ENCODE peak calls at places on chromosomes 7 and 10, in ten cellular contexts. One of them, this sample, is unnamed.

GRCh38 chr10:86209726-86210125 is 156.9 kb downstream of the GRID1 start:
- DNase-seq in right atrium auricular region: no peak
- DNase-seq in H9: no peak
- DNase-seq in fibroblast of villous mesenchyme: no peak
- DNase-seq in GM20000: no peak
- DNase-seq in GM12864: no peak
- DNase-seq in lower lobe of right lung: peak; percentile 7
- DNase-seq in CD8-positive, alpha-beta T cell: no peak
- DNase-seq in GM13977: no peak
- DNase-seq in mesothelial cell of epicardium: no peak
- DNase-seq in this sample: no peak

GRCh38 chr7:65438593-65438992 is 64.9 kb downstream of the ZNF92 start:
- DNase-seq in GM13977: no peak
- DNase-seq in fibroblast of villous mesenchyme: peak; percentile 94
- DNase-seq in H9: no peak
- DNase-seq in right atrium auricular region: no peak
- DNase-seq in GM20000: no peak
- DNase-seq in CD8-positive, alpha-beta T cell: no peak
- DNase-seq in GM12864: no peak
- DNase-seq in mesothelial cell of epicardium: no peak
- DNase-seq in lower lobe of right lung: no peak
- DNase-seq in this sample: no peak

GRCh38 chr7:143495806-143496672 is 18.4 kb downstream of the TAS2R41 start:
- DNase-seq in GM12864: no peak
- DNase-seq in GM20000: no peak
- DNase-seq in H9: no peak
- DNase-seq in lower lobe of right lung: no peak
- DNase-seq in GM13977: no peak
- DNase-seq in fibroblast of villous mesenchyme: no peak
- DNase-seq in CD8-positive, alpha-beta T cell: no peak
- DNase-seq in mesothelial cell of epicardium: no peak
- DNase-seq in right atrium auricular region: no peak
- DNase-seq in this sample: no peak

GRCh38 chr10:29102636-29103035 is 186.2 kb upstream of the LYZL1 start:
- DNase-seq in H9: no peak
- DNase-seq in GM13977: no peak
- DNase-seq in mesothelial cell of epicardium: no peak
- DNase-seq in CD8-positive, alpha-beta T cell: no peak
- DNase-seq in lower lobe of right lung: no peak
- DNase-seq in GM12864: no peak
- DNase-seq in GM20000: no peak
- DNase-seq in fibroblast of villous mesenchyme: no peak
- DNase-seq in right atrium auricular region: no peak
- DNase-seq in this sample: no peak

GRCh38 chr7:67478066-67478465 is 481.4 kb downstream of the TYW1 start:
- DNase-seq in CD8-positive, alpha-beta T cell: no peak
- DNase-seq in GM12864: no peak
- DNase-seq in lower lobe of right lung: no peak
- DNase-seq in GM13977: no peak
- DNase-seq in H9: no peak
- DNase-seq in mesothelial cell of epicardium: no peak
- DNase-seq in right atrium auricular region: no peak
- DNase-seq in GM20000: no peak
- DNase-seq in fibroblast of villous mesenchyme: no peak
- DNase-seq in this sample: no peak

GRCh38 chr7:17506090-17506489 is 207.6 kb downstream of the AHR start:
- DNase-seq in H9: no peak
- DNase-seq in mesothelial cell of epicardium: no peak
- DNase-seq in right atrium auricular region: no peak
- DNase-seq in GM12864: peak; percentile 41
- DNase-seq in GM20000: peak; percentile 32
- DNase-seq in lower lobe of right lung: no peak
- DNase-seq in fibroblast of villous mesenchyme: peak; percentile 71
- DNase-seq in GM13977: peak; percentile 34
- DNase-seq in CD8-positive, alpha-beta T cell: no peak
- DNase-seq in this sample: no peak

GRCh38 chr7:69714886-69715571 is 116.8 kb downstream of the AUTS2 start:
- DNase-seq in GM20000: no peak
- DNase-seq in GM13977: no peak
- DNase-seq in CD8-positive, alpha-beta T cell: no peak
- DNase-seq in GM12864: no peak
- DNase-seq in fibroblast of villous mesenchyme: no peak
- DNase-seq in lower lobe of right lung: no peak
- DNase-seq in mesothelial cell of epicardium: no peak
- DNase-seq in H9: no peak
- DNase-seq in right atrium auricular region: no peak
- DNase-seq in this sample: no peak

GRCh38 chr7:6221340-6222319 is 50.8 kb downstream of the CYTH3 start:
- DNase-seq in H9: no peak
- DNase-seq in fibroblast of villous mesenchyme: peak; percentile 55
- DNase-seq in GM12864: no peak
- DNase-seq in lower lobe of right lung: no peak
- DNase-seq in CD8-positive, alpha-beta T cell: peak; percentile 45
- DNase-seq in right atrium auricular region: no peak
- DNase-seq in mesothelial cell of epicardium: no peak
- DNase-seq in GM20000: peak; percentile 31
- DNase-seq in GM13977: peak; percentile 46
- DNase-seq in this sample: no peak

GRCh38 chr7:3300221-3300650 is 816 bp upstream of the SDK1 start:
- DNase-seq in GM13977: no peak
- DNase-seq in GM12864: no peak
- DNase-seq in right atrium auricular region: no peak
- DNase-seq in fibroblast of villous mesenchyme: no peak
- DNase-seq in GM20000: no peak
- DNase-seq in H9: peak; percentile 54
- DNase-seq in CD8-positive, alpha-beta T cell: no peak
- DNase-seq in mesothelial cell of epicardium: no peak
- DNase-seq in lower lobe of right lung: no peak
- DNase-seq in this sample: no peak

GRCh38 chr7:107999814-108000560 is 3.0 kb downstream of the LAMB1 start:
- DNase-seq in CD8-positive, alpha-beta T cell: no peak
- DNase-seq in mesothelial cell of epicardium: no peak
- DNase-seq in GM13977: no peak
- DNase-seq in H9: no peak
- DNase-seq in lower lobe of right lung: no peak
- DNase-seq in GM20000: no peak
- DNase-seq in fibroblast of villous mesenchyme: peak; percentile 58
- DNase-seq in right atrium auricular region: no peak
- DNase-seq in GM12864: no peak
- DNase-seq in this sample: no peak

GRCh38 chr7:92988051-92988450 is 129.7 kb downstream of the SAMD9 start:
- DNase-seq in GM13977: no peak
- DNase-seq in CD8-positive, alpha-beta T cell: no peak
- DNase-seq in GM12864: no peak
- DNase-seq in right atrium auricular region: no peak
- DNase-seq in H9: no peak
- DNase-seq in fibroblast of villous mesenchyme: peak; percentile 67
- DNase-seq in GM20000: no peak
- DNase-seq in lower lobe of right lung: no peak
- DNase-seq in mesothelial cell of epicardium: no peak
- DNase-seq in this sample: no peak

GRCh38 chr7:50591480-50592438 is 26.6 kb upstream of the DDC start:
- DNase-seq in mesothelial cell of epicardium: no peak
- DNase-seq in lower lobe of right lung: no peak
- DNase-seq in fibroblast of villous mesenchyme: no peak
- DNase-seq in GM13977: no peak
- DNase-seq in right atrium auricular region: no peak
- DNase-seq in CD8-positive, alpha-beta T cell: no peak
- DNase-seq in GM12864: no peak
- DNase-seq in GM20000: no peak
- DNase-seq in H9: no peak
- DNase-seq in this sample: peak; percentile 77

GRCh38 chr10:74837750-74838149 is 11.3 kb downstream of the KAT6B start:
- DNase-seq in right atrium auricular region: no peak
- DNase-seq in GM20000: no peak
- DNase-seq in H9: no peak
- DNase-seq in CD8-positive, alpha-beta T cell: no peak
- DNase-seq in mesothelial cell of epicardium: no peak
- DNase-seq in lower lobe of right lung: no peak
- DNase-seq in GM13977: no peak
- DNase-seq in GM12864: no peak
- DNase-seq in fibroblast of villous mesenchyme: no peak
- DNase-seq in this sample: peak; percentile 52

GRCh38 chr10:100878291-100878910 is 34.4 kb upstream of the SLF2 start:
- DNase-seq in lower lobe of right lung: no peak
- DNase-seq in CD8-positive, alpha-beta T cell: no peak
- DNase-seq in fibroblast of villous mesenchyme: peak; percentile 72
- DNase-seq in GM13977: peak; percentile 69
- DNase-seq in right atrium auricular region: no peak
- DNase-seq in mesothelial cell of epicardium: peak; percentile 64
- DNase-seq in H9: peak; percentile 80
- DNase-seq in GM12864: no peak
- DNase-seq in GM20000: peak; percentile 62
- DNase-seq in this sample: peak; percentile 81
- TF ChIP-seq CTCF in lower lobe of right lung: peak; percentile 41
- TF ChIP-seq CTCF in CD8-positive, alpha-beta T cell: no peak
- TF ChIP-seq CTCF in fibroblast of villous mesenchyme: peak; percentile 92
- TF ChIP-seq CTCF in GM13977: peak; percentile 69
- TF ChIP-seq CTCF in right atrium auricular region: peak; percentile 72
- TF ChIP-seq CTCF in mesothelial cell of epicardium: peak; percentile 52
- TF ChIP-seq CTCF in H9: peak; percentile 86
- TF ChIP-seq CTCF in GM12864: peak; percentile 61
- TF ChIP-seq CTCF in GM20000: peak; percentile 36
- TF ChIP-seq CTCF in this sample: peak; percentile 90

GRCh38 chr10:103476046-103476768 is 2.8 kb downstream of the CALHM3 start:
- DNase-seq in right atrium auricular region: no peak
- DNase-seq in GM20000: peak; percentile 77
- DNase-seq in CD8-positive, alpha-beta T cell: no peak
- DNase-seq in mesothelial cell of epicardium: no peak
- DNase-seq in lower lobe of right lung: no peak
- DNase-seq in fibroblast of villous mesenchyme: peak; percentile 25
- DNase-seq in GM12864: peak; percentile 35
- DNase-seq in H9: peak; percentile 91
- DNase-seq in GM13977: no peak
- DNase-seq in this sample: no peak
- TF ChIP-seq CTCF in right atrium auricular region: no peak
- TF ChIP-seq CTCF in GM20000: peak; percentile 28
- TF ChIP-seq CTCF in CD8-positive, alpha-beta T cell: no peak
- TF ChIP-seq CTCF in mesothelial cell of epicardium: no peak
- TF ChIP-seq CTCF in lower lobe of right lung: no peak
- TF ChIP-seq CTCF in fibroblast of villous mesenchyme: peak; percentile 29
- TF ChIP-seq CTCF in GM12864: peak; percentile 79
- TF ChIP-seq CTCF in H9: peak; percentile 76
- TF ChIP-seq CTCF in GM13977: peak; percentile 63
- TF ChIP-seq CTCF in this sample: no peak

GRCh38 chr10:71029411-71029881 is 141.1 kb upstream of the PCBD1 start:
- DNase-seq in mesothelial cell of epicardium: no peak
- DNase-seq in H9: no peak
- DNase-seq in right atrium auricular region: no peak
- DNase-seq in CD8-positive, alpha-beta T cell: no peak
- DNase-seq in GM12864: no peak
- DNase-seq in GM20000: no peak
- DNase-seq in GM13977: no peak
- DNase-seq in lower lobe of right lung: no peak
- DNase-seq in fibroblast of villous mesenchyme: no peak
- DNase-seq in this sample: no peak

GRCh38 chr10:71028066-71028465 is 139.7 kb upstream of the PCBD1 start:
- DNase-seq in H9: no peak
- DNase-seq in right atrium auricular region: no peak
- DNase-seq in GM12864: no peak
- DNase-seq in lower lobe of right lung: no peak
- DNase-seq in CD8-positive, alpha-beta T cell: no peak
- DNase-seq in GM20000: no peak
- DNase-seq in mesothelial cell of epicardium: no peak
- DNase-seq in GM13977: no peak
- DNase-seq in fibroblast of villous mesenchyme: no peak
- DNase-seq in this sample: no peak

GRCh38 chr10:71033396-71033980 is 145.1 kb upstream of the PCBD1 start:
- DNase-seq in GM20000: no peak
- DNase-seq in H9: peak; percentile 44
- DNase-seq in lower lobe of right lung: no peak
- DNase-seq in right atrium auricular region: no peak
- DNase-seq in fibroblast of villous mesenchyme: no peak
- DNase-seq in GM13977: no peak
- DNase-seq in mesothelial cell of epicardium: no peak
- DNase-seq in GM12864: no peak
- DNase-seq in CD8-positive, alpha-beta T cell: no peak
- DNase-seq in this sample: no peak

GRCh38 chr10:71032887-71033286 is 144.5 kb upstream of the PCBD1 start:
- DNase-seq in GM12864: no peak
- DNase-seq in GM13977: no peak
- DNase-seq in fibroblast of villous mesenchyme: no peak
- DNase-seq in H9: no peak
- DNase-seq in CD8-positive, alpha-beta T cell: no peak
- DNase-seq in right atrium auricular region: no peak
- DNase-seq in lower lobe of right lung: no peak
- DNase-seq in mesothelial cell of epicardium: no peak
- DNase-seq in GM20000: no peak
- DNase-seq in this sample: no peak

GRCh38 chr10:71031601-71032000 is 143.2 kb upstream of the PCBD1 start:
- DNase-seq in H9: no peak
- DNase-seq in CD8-positive, alpha-beta T cell: no peak
- DNase-seq in GM13977: no peak
- DNase-seq in fibroblast of villous mesenchyme: no peak
- DNase-seq in right atrium auricular region: no peak
- DNase-seq in lower lobe of right lung: no peak
- DNase-seq in GM20000: no peak
- DNase-seq in GM12864: no peak
- DNase-seq in mesothelial cell of epicardium: no peak
- DNase-seq in this sample: no peak
- TF ChIP-seq CTCF in H9: no peak
- TF ChIP-seq CTCF in CD8-positive, alpha-beta T cell: no peak
- TF ChIP-seq CTCF in GM13977: no peak
- TF ChIP-seq CTCF in fibroblast of villous mesenchyme: no peak
- TF ChIP-seq CTCF in right atrium auricular region: no peak
- TF ChIP-seq CTCF in lower lobe of right lung: no peak
- TF ChIP-seq CTCF in GM20000: no peak
- TF ChIP-seq CTCF in GM12864: no peak
- TF ChIP-seq CTCF in mesothelial cell of epicardium: no peak
- TF ChIP-seq CTCF in this sample: no peak

GRCh38 chr10:80502621-80503583 is 34.8 kb upstream of the SH2D4B start:
- DNase-seq in GM20000: no peak
- DNase-seq in CD8-positive, alpha-beta T cell: no peak
- DNase-seq in mesothelial cell of epicardium: no peak
- DNase-seq in GM12864: no peak
- DNase-seq in fibroblast of villous mesenchyme: no peak
- DNase-seq in H9: no peak
- DNase-seq in right atrium auricular region: no peak
- DNase-seq in GM13977: no peak
- DNase-seq in lower lobe of right lung: no peak
- DNase-seq in this sample: no peak

GRCh38 chr10:80498833-80499671 is 38.6 kb upstream of the SH2D4B start:
- DNase-seq in right atrium auricular region: peak; percentile 97
- DNase-seq in mesothelial cell of epicardium: no peak
- DNase-seq in CD8-positive, alpha-beta T cell: peak; percentile 55
- DNase-seq in H9: peak; percentile 51
- DNase-seq in fibroblast of villous mesenchyme: peak; percentile 99
- DNase-seq in GM20000: no peak
- DNase-seq in GM13977: no peak
- DNase-seq in GM12864: no peak
- DNase-seq in lower lobe of right lung: peak; percentile 94
- DNase-seq in this sample: no peak

GRCh38 chr10:80501381-80501912 is 36.3 kb upstream of the SH2D4B start:
- DNase-seq in lower lobe of right lung: no peak
- DNase-seq in fibroblast of villous mesenchyme: no peak
- DNase-seq in GM13977: no peak
- DNase-seq in H9: no peak
- DNase-seq in mesothelial cell of epicardium: no peak
- DNase-seq in CD8-positive, alpha-beta T cell: no peak
- DNase-seq in GM20000: no peak
- DNase-seq in right atrium auricular region: no peak
- DNase-seq in GM12864: no peak
- DNase-seq in this sample: no peak

GRCh38 chr10:80501913-80502521 is 35.7 kb upstream of the SH2D4B start:
- DNase-seq in H9: no peak
- DNase-seq in lower lobe of right lung: no peak
- DNase-seq in GM13977: no peak
- DNase-seq in CD8-positive, alpha-beta T cell: no peak
- DNase-seq in mesothelial cell of epicardium: no peak
- DNase-seq in GM20000: no peak
- DNase-seq in fibroblast of villous mesenchyme: peak; percentile 45
- DNase-seq in GM12864: no peak
- DNase-seq in right atrium auricular region: no peak
- DNase-seq in this sample: no peak

GRCh38 chr10:80500572-80501380 is 36.9 kb upstream of the SH2D4B start:
- DNase-seq in CD8-positive, alpha-beta T cell: peak; percentile 62
- DNase-seq in lower lobe of right lung: no peak
- DNase-seq in GM13977: peak; percentile 62
- DNase-seq in mesothelial cell of epicardium: no peak
- DNase-seq in right atrium auricular region: no peak
- DNase-seq in GM12864: no peak
- DNase-seq in H9: peak; percentile 46
- DNase-seq in fibroblast of villous mesenchyme: peak; percentile 37
- DNase-seq in GM20000: peak; percentile 60
- DNase-seq in this sample: no peak
- TF ChIP-seq CTCF in CD8-positive, alpha-beta T cell: no peak
- TF ChIP-seq CTCF in lower lobe of right lung: no peak
- TF ChIP-seq CTCF in GM13977: no peak
- TF ChIP-seq CTCF in mesothelial cell of epicardium: no peak
- TF ChIP-seq CTCF in right atrium auricular region: no peak
- TF ChIP-seq CTCF in GM12864: no peak
- TF ChIP-seq CTCF in H9: no peak
- TF ChIP-seq CTCF in fibroblast of villous mesenchyme: no peak
- TF ChIP-seq CTCF in GM20000: no peak
- TF ChIP-seq CTCF in this sample: no peak